ENCODE peak calls at places on chromosome 12, in eight cellular contexts. N, X, W, P, R, D, V and Y are unnamed samples.

GRCh38 chr12:64864319-64864718 is 39.9 kb downstream of the TBC1D30 start:
- DNase-seq in D (no peak), X (no peak), P (no peak), R (no peak), V (no peak), W (no peak), N (no peak), Y (no peak)

GRCh38 chr12:124302807-124303578 is 8.1 kb downstream of the RFLNA start:
- DNase-seq in D (no peak), X (no peak), W (no peak), V (no peak), R (no peak), N (no peak), P (no peak), Y (no peak)

GRCh38 chr12:64665506-64665905 is 55.2 kb downstream of the RASSF3 start:
- DNase-seq in P (peak; percentile 90), V (no peak), D (no peak), R (peak; percentile 67), W (no peak), N (no peak), X (peak; percentile 66), Y (no peak)

GRCh38 chr12:94595152-94595551 is 55.2 kb downstream of the TMCC3 start:
- DNase-seq in R (no peak), D (no peak), P (no peak), N (no peak), V (no peak), X (no peak), W (no peak), Y (no peak)

GRCh38 chr12:42725839-42726238 is 136.3 kb upstream of the PRICKLE1 start:
- DNase-seq in D (no peak), P (no peak), W (no peak), R (no peak), X (no peak), N (peak; percentile 94), V (peak; percentile 75), Y (no peak)

GRCh38 chr12:83767723-83768122 is 1081.0 kb downstream of the TMTC2 start:
- DNase-seq in N (no peak), P (no peak), X (no peak), V (no peak), R (no peak), W (no peak), D (no peak), Y (no peak)

GRCh38 chr12:19223018-19223417 is 93.5 kb downstream of the PLEKHA5 start:
- DNase-seq in R (no peak), V (peak; percentile 39), P (peak; percentile 77), W (no peak), X (no peak), D (peak; percentile 22), N (no peak), Y (no peak)

GRCh38 chr12:131105736-131106356 is 152.1 kb downstream of the ADGRD1 start:
- DNase-seq in V (no peak), R (no peak), X (no peak), D (peak; percentile 26), W (no peak), P (no peak), N (no peak), Y (no peak)

GRCh38 chr12:60830381-60830780 is 1234.6 kb downstream of the SLC16A7 start:
- DNase-seq in P (no peak), V (no peak), N (peak; percentile 23), X (no peak), R (no peak), D (no peak), W (no peak), Y (no peak)

GRCh38 chr12:63963863-63964262 is 119.4 kb downstream of the SRGAP1 start:
- DNase-seq in V (no peak), W (no peak), N (no peak), R (no peak), X (no peak), P (no peak), D (no peak), Y (no peak)

GRCh38 chr12:119838781-119839180 is 38.3 kb downstream of the CIT start:
- DNase-seq in P (no peak), R (no peak), V (no peak), W (no peak), X (no peak), N (no peak), D (no peak), Y (no peak)

GRCh38 chr12:124044809-124045321 is 71.8 kb downstream of the ZNF664 start:
- DNase-seq in N (no peak), X (no peak), V (no peak), P (no peak), W (no peak), D (peak; percentile 87), R (no peak), Y (no peak)

GRCh38 chr12:49874142-49874897 is 29.4 kb downstream of the FAIM2 start:
- DNase-seq in V (peak; percentile 25), P (no peak), X (no peak), D (peak; percentile 1), N (peak; percentile 21), R (no peak), W (no peak), Y (peak; percentile 11)

GRCh38 chr12:124460771-124461170 is 106.6 kb downstream of the NCOR2 start:
- DNase-seq in N (no peak), R (no peak), X (no peak), V (no peak), P (no peak), W (no peak), D (no peak), Y (no peak)

GRCh38 chr12:95326450-95326849 is 108.8 kb downstream of the VEZT start:
- DNase-seq in N (peak; percentile 77), R (no peak), P (no peak), D (peak; percentile 72), W (no peak), V (peak; percentile 40), X (no peak), Y (no peak)

GRCh38 chr12:121708313-121709063 is 4.1 kb upstream of the TMEM120B start:
- DNase-seq in P (no peak), D (no peak), N (no peak), V (no peak), R (no peak), W (no peak), X (no peak), Y (no peak)

GRCh38 chr12:95681210-95681765 is 109.3 kb downstream of the NTN4 start:
- DNase-seq in D (no peak), X (no peak), V (no peak), N (no peak), R (no peak), W (no peak), P (no peak), Y (no peak)

GRCh38 chr12:116525418-116526001 is 33.7 kb upstream of the MAP1LC3B2 start:
- DNase-seq in D (no peak), W (no peak), R (peak; percentile 87), N (peak; percentile 92), X (no peak), V (peak; percentile 96), P (no peak), Y (no peak)

GRCh38 chr12:80716711-80717469 is at the start of gene MYF5:
- DNase-seq in N (no peak), R (no peak), V (no peak), W (no peak), X (no peak), P (no peak), D (no peak), Y (no peak)

GRCh38 chr12:46680506-46680905 is 145.3 kb downstream of the SLC38A4 start:
- DNase-seq in X (no peak), V (no peak), R (no peak), N (no peak), D (peak; percentile 71), P (no peak), W (no peak), Y (no peak)

GRCh38 chr12:82412246-82412645 is 53.9 kb downstream of the METTL25 start:
- DNase-seq in P (no peak), W (no peak), R (no peak), D (no peak), X (no peak), V (no peak), N (no peak), Y (no peak)

GRCh38 chr12:122754790-122755189 is 2.2 kb downstream of the DENR start:
- DNase-seq in W (no peak), D (no peak), V (no peak), R (no peak), N (no peak), X (no peak), P (no peak), Y (no peak)
- H3K4me3 ChIP-seq in W (no peak overlapping the region), D (no peak overlapping the region), V (peak overlapping the region; percentile 95), R (no peak overlapping the region), N (no peak overlapping the region), X (no peak overlapping the region), P (no peak overlapping the region), Y (no peak overlapping the region)

GRCh38 chr12:25958254-25959068 is at the start of gene RASSF8:
- DNase-seq in R (peak; percentile 72), D (peak; percentile 78), W (peak; percentile 93), V (peak; percentile 93), P (peak; percentile 77), X (no peak), N (peak; percentile 72), Y (peak; percentile 77)
- H3K4me3 ChIP-seq in R (peak within 1 kb of the TSS; percentile 56), D (peak within 1 kb of the TSS; percentile 100), W (peak within 1 kb of the TSS; percentile 99), V (peak within 1 kb of the TSS; percentile 96), P (peak within 1 kb of the TSS; percentile 66), X (peak within 1 kb of the TSS; percentile 42), N (peak within 1 kb of the TSS; percentile 94), Y (peak within 1 kb of the TSS; percentile 65)

GRCh38 chr12:1933342-1933992 is 15.0 kb upstream of the CACNA2D4 start:
- DNase-seq in P (peak; percentile 88), R (no peak), N (peak; percentile 81), D (peak; percentile 98), W (no peak), X (no peak), V (peak; percentile 18), Y (no peak)
- H3K4me3 ChIP-seq in P (peak overlapping the region; percentile 48), R (no peak overlapping the region), N (no peak overlapping the region), D (no peak overlapping the region), W (no peak overlapping the region), X (no peak overlapping the region), V (no peak overlapping the region), Y (no peak overlapping the region)

DNA sequence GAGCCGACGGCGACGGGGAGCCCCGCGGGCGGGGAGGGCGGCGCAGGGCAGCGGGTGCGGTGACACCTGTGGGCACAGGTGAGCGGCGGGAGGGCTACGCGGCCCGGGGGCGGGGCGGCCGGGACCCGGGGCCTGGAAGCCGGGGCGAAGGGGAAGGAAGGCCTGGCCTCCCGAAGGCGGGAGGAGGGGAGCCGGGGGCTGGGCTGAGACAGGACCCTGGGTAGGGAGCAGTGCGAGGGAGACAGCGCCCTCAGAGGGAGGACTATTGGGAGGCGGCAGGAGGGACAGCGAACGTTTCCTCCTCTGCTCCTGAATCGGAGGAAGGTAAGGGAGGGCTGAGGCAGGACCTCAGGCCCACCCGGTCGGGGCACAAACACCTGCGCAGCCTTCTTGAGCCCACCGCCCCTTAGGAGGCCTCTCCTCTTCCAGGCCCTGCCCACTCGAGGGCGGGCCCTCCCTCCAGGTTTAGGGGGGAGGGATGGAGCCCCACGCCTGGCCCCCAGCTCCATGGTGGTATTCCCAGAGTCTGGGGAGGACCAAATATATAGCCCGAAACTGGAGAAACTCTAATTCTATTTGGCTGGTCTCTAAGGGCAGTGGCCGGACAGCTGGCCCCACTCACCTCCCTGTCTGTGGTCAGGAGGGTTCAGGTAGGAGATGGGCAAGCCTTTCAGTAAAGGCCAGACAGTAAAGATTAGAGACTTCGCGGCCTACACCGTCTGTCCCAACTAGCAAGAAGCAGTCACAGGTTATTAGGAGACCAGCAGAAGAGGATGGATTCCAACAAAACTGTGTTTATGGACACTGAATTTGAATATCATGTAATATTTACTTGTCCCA is 509 bp downstream of the PLEKHG6 start:
- DNase-seq in W (no peak), V (no peak), D (no peak), X (no peak), R (no peak), P (no peak), N (no peak), Y (no peak)
- H3K4me3 ChIP-seq in W (peak overlapping the region; percentile 31), V (no peak overlapping the region), D (no peak overlapping the region), X (peak overlapping the region; percentile 37), R (peak overlapping the region; percentile 35), P (no peak overlapping the region), N (peak overlapping the region; percentile 11), Y (no peak overlapping the region)

GRCh38 chr12:65891219-65891618 is 66.9 kb downstream of the HMGA2 start:
- DNase-seq in N (peak; percentile 57), W (no peak), V (peak; percentile 68), D (no peak), P (no peak), R (no peak), X (no peak), Y (no peak)
- H3K4me3 ChIP-seq in N (no peak overlapping the region), W (no peak overlapping the region), V (peak overlapping the region; percentile 62), D (no peak overlapping the region), P (no peak overlapping the region), R (no peak overlapping the region), X (no peak overlapping the region), Y (no peak overlapping the region)